ENCODE peak calls at places on chromosomes 3 and 15, in eight cellular contexts. R, B, E, O, D, L, I and K are unnamed samples. For H3K4me1, the result is how much of the 10 kb centered on the place peaks cover.

GRCh38 chr3:172104471-172105072 is 65.2 kb downstream of the FNDC3B start:
- DNase-seq in R (no peak), B (no peak), E (no peak), O (no peak), D (no peak), L (no peak), I (no peak), K (no peak)

GRCh38 chr3:12336099-12336498 is 47.2 kb downstream of the PPARG start:
- DNase-seq in R (no peak), B (no peak), E (no peak), O (no peak), D (no peak), L (no peak), I (no peak), K (no peak)

GRCh38 chr3:141452045-141452444 is 34.8 kb upstream of the RASA2 start:
- DNase-seq in R (peak), B (peak), E (no peak), O (peak), D (no peak), L (no peak), I (no peak), K (no peak)

GRCh38 chr15:37053070-37053653 is 47.2 kb downstream of the MEIS2 start:
- DNase-seq in R (no peak), B (peak), E (no peak), O (no peak), D (no peak), L (no peak), I (no peak), K (no peak)

GRCh38 chr3:59573911-59574310 is 524.1 kb upstream of the CFAP20DC start:
- DNase-seq in R (no peak), B (peak), E (peak), O (no peak), D (peak), L (no peak), I (no peak), K (peak)

GRCh38 chr3:39414421-39414907 is 7.9 kb downstream of the RPSA start:
- DNase-seq in R (no peak), B (no peak), E (no peak), O (peak), D (no peak), L (no peak), I (no peak), K (no peak)

GRCh38 chr3:187976361-187976900 is 177.5 kb upstream of the LPP start:
- DNase-seq in R (no peak), B (no peak), E (no peak), O (peak), D (no peak), L (no peak), I (no peak), K (no peak)

GRCh38 chr15:73305331-73306211 is 63.2 kb downstream of the HCN4 start:
- DNase-seq in R (peak), B (peak), E (no peak), O (peak), D (no peak), L (no peak), I (no peak), K (peak)

GRCh38 chr15:81362790-81363189 is 11.2 kb downstream of the TMC3 start:
- DNase-seq in R (no peak), B (peak), E (no peak), O (no peak), D (no peak), L (no peak), I (no peak), K (no peak)

GRCh38 chr3:36206936-36207620 is 173.2 kb upstream of the STAC start:
- DNase-seq in R (no peak), B (no peak), E (no peak), O (no peak), D (no peak), L (no peak), I (no peak), K (no peak)

GRCh38 chr15:100241572-100242479 is 99.9 kb downstream of the ADAMTS17 start:
- DNase-seq in R (peak), B (peak), E (no peak), O (no peak), D (peak), L (peak), I (no peak), K (no peak)

GRCh38 chr15:39195988-39196486 is 384.8 kb upstream of the THBS1 start:
- DNase-seq in R (no peak), B (peak), E (no peak), O (no peak), D (no peak), L (no peak), I (no peak), K (peak)

GRCh38 chr15:90225504-90226234 is 8.1 kb downstream of the CIB1 start:
- DNase-seq in R (no peak), B (no peak), E (no peak), O (no peak), D (no peak), L (no peak), I (no peak), K (no peak)

GRCh38 chr3:111936967-111937366 is 41.9 kb upstream of the ABHD10 start:
- DNase-seq in R (no peak), B (peak), E (no peak), O (no peak), D (no peak), L (no peak), I (no peak), K (no peak)

GRCh38 chr3:105868450-105868744 is 415 bp downstream of the CBLB start:
- DNase-seq in R (no peak), B (peak), E (peak), O (no peak), D (peak), L (peak), I (peak), K (peak)

GRCh38 chr3:112043621-112044201 is 9.2 kb downstream of the TMPRSS7 start:
- DNase-seq in R (peak), B (peak), E (peak), O (peak), D (no peak), L (no peak), I (no peak), K (peak)

GRCh38 chr15:47812436-47813109 is 95.3 kb downstream of the SEMA6D start:
- DNase-seq in R (peak), B (peak), E (no peak), O (no peak), D (no peak), L (no peak), I (no peak), K (peak)

GRCh38 chr15:44536298-44536961 is 517 bp upstream of the EIF3J start:
- DNase-seq in R (peak), B (peak), E (no peak), O (no peak), D (peak), L (peak), I (peak), K (peak)

GRCh38 chr3:143120716-143121239 is 1.2 kb downstream of the CHST2 start:
- DNase-seq in R (no peak), B (peak), E (no peak), O (no peak), D (peak), L (no peak), I (peak), K (peak)

GRCh38 chr3:98906230-98906629 is 4.7 kb upstream of the DCBLD2 start:
- DNase-seq in R (no peak), B (peak), E (no peak), O (no peak), D (no peak), L (no peak), I (no peak), K (peak)

GRCh38 chr15:79831635-79832034 is 65.2 kb downstream of the MTHFS start:
- DNase-seq in R (no peak), B (no peak), E (no peak), O (no peak), D (no peak), L (no peak), I (no peak), K (no peak)

GRCh38 chr3:13135811-13136321 is 62.6 kb upstream of the IQSEC1 start:
- DNase-seq in R (no peak), B (no peak), E (no peak), O (no peak), D (no peak), L (no peak), I (peak), K (no peak)

GRCh38 chr3:67381667-67382272 is 272.6 kb downstream of the SUCLG2 start:
- DNase-seq in R (no peak), B (peak), E (no peak), O (peak), D (no peak), L (no peak), I (no peak), K (no peak)

GRCh38 chr3:46717447-46718231 is at the start of gene PRSS50:
- DNase-seq in R (no peak), B (no peak), E (no peak), O (no peak), D (no peak), L (no peak), I (no peak), K (no peak)

GRCh38 chr3:24273491-24273890 is 221.2 kb downstream of the THRB start:
- DNase-seq in R (no peak), B (peak), E (no peak), O (no peak), D (no peak), L (no peak), I (no peak), K (no peak)

GRCh38 chr15:78054971-78055370 is 22.5 kb downstream of the TBC1D2B start:
- DNase-seq in R (no peak), B (no peak), E (no peak), O (no peak), D (no peak), L (no peak), I (no peak), K (no peak)

GRCh38 chr15:78055923-78056713 is 21.4 kb downstream of the TBC1D2B start:
- DNase-seq in R (no peak), B (peak), E (no peak), O (no peak), D (no peak), L (no peak), I (peak), K (no peak)

GRCh38 chr15:78052545-78052944 is 25.0 kb downstream of the TBC1D2B start:
- DNase-seq in R (no peak), B (no peak), E (no peak), O (no peak), D (no peak), L (no peak), I (no peak), K (no peak)

GRCh38 chr15:78056714-78057269 is 20.7 kb downstream of the TBC1D2B start:
- DNase-seq in R (no peak), B (peak), E (no peak), O (peak), D (no peak), L (no peak), I (peak), K (no peak)

DNA sequence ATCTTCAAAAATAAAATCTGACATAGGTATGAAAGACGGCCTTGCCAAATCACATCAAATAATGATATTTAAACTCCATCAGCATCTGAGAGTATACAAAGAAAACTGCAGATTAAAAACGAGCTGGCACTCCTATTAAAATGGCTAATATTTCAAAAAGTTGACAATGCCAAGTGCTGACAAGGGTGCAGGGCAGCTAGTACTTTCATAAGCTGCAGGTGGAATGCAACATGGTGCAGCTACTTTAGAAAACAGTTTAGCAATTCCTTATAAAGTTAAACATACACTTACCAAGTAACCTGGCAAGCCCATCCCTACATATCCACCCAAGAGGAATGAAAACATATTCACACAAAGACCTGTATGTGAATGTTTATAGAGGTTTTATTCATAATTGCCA is 23.0 kb downstream of the TBC1D2B start:
- DNase-seq in R (no peak), B (no peak), E (no peak), O (no peak), D (no peak), L (no peak), I (no peak), K (no peak)
- H3K4me1 ChIP-seq in R (half or more), B (under half), E (under half), O (half or more), D (half or more), L (half or more), I (under half), K (under half)

DNA sequence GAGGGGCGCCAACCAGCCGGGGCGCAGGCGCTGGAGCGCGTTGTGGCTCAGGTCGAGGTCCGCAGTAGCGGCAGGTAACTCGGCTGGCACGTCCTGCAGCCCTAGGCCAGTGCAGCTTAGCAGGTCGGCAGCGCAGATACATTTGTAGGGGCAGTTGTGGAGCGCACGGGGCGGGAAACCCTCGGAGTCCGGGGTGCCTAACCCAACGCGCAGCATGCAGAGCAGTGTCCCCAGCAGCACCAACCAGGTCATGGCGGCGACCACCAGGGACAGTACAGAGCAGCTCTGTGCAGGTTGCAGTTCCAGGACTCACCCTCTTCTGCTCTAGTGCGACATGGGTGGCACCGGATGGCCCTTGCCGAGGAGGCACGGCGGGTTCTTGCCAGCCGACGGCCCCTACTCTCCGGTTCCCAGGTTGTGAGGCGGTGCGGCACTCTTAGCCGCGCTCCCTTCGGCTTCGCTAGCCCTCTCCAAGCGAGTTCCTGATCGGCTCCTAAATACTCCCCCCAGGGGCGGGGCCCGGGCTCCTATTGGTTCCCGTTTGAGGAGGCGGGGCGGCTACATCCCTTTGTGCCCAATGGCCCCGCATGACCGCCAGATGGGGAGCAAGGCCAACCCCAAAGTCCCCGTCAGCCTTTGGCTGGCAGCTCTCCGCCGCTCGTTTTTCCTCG is at the start of gene AMIGO3:
- DNase-seq in R (peak), B (peak), E (peak), O (peak), D (peak), L (peak), I (peak), K (peak)
- H3K4me3 ChIP-seq in R (peak), B (peak), E (peak), O (peak), D (peak), L (peak), I (peak), K (peak)

GRCh38 chr3:69770219-69770618 is 31.0 kb downstream of the MITF start:
- DNase-seq in R (peak), B (peak), E (no peak), O (no peak), D (no peak), L (no peak), I (no peak), K (no peak)
- H3K27ac ChIP-seq in R (peak), B (peak), E (peak), O (no peak), D (peak), L (no peak), I (peak), K (peak)

GRCh38 chr3:182238141-182238540 is 526.4 kb downstream of the SOX2 start:
- DNase-seq in R (no peak), B (no peak), E (no peak), O (no peak), D (no peak), L (no peak), I (no peak), K (no peak)
- H3K4me1 ChIP-seq in R (under half), B (under half), E (under half), O (under half), D (under half), L (under half), I (under half), K (under half)